ENCODE peak calls at places on chromosomes 1 and 21, in eight cellular contexts. One of them, this sample, is unnamed.

GRCh38 chr1:165717918-165718515 is 19.7 kb upstream of the ALDH9A1 start:
- DNase-seq in BJ: peak
- DNase-seq in heart left ventricle: no peak
- DNase-seq in pancreas: no peak
- DNase-seq in ovary: no peak
- DNase-seq in AG04450: peak
- DNase-seq in epithelial cell of proximal tubule: no peak
- DNase-seq in heart right ventricle: peak
- DNase-seq in this sample: peak

GRCh38 chr1:153658400-153659174 is at the start of gene SNAPIN:
- DNase-seq in BJ: no peak
- DNase-seq in heart left ventricle: peak
- DNase-seq in pancreas: peak
- DNase-seq in ovary: peak
- DNase-seq in AG04450: peak
- DNase-seq in epithelial cell of proximal tubule: no peak
- DNase-seq in heart right ventricle: peak
- DNase-seq in this sample: peak

GRCh38 chr1:6026095-6026809 is 19.4 kb upstream of the KCNAB2 start:
- DNase-seq in BJ: no peak
- DNase-seq in heart left ventricle: peak
- DNase-seq in pancreas: peak
- DNase-seq in ovary: no peak
- DNase-seq in AG04450: no peak
- DNase-seq in epithelial cell of proximal tubule: no peak
- DNase-seq in heart right ventricle: peak
- DNase-seq in this sample: no peak

GRCh38 chr21:31442339-31442738 is 98.3 kb upstream of the TIAM1 start:
- DNase-seq in BJ: no peak
- DNase-seq in heart left ventricle: no peak
- DNase-seq in pancreas: no peak
- DNase-seq in ovary: no peak
- DNase-seq in AG04450: no peak
- DNase-seq in epithelial cell of proximal tubule: no peak
- DNase-seq in heart right ventricle: no peak
- DNase-seq in this sample: no peak

GRCh38 chr1:91537281-91538069 is 36.8 kb downstream of the CDC7 start:
- DNase-seq in BJ: peak
- DNase-seq in heart left ventricle: no peak
- DNase-seq in pancreas: no peak
- DNase-seq in ovary: no peak
- DNase-seq in AG04450: peak
- DNase-seq in epithelial cell of proximal tubule: no peak
- DNase-seq in heart right ventricle: no peak
- DNase-seq in this sample: peak

GRCh38 chr1:154577346-154578057 is 9.9 kb downstream of the CHRNB2 start:
- DNase-seq in BJ: no peak
- DNase-seq in heart left ventricle: no peak
- DNase-seq in pancreas: no peak
- DNase-seq in ovary: peak
- DNase-seq in AG04450: no peak
- DNase-seq in epithelial cell of proximal tubule: no peak
- DNase-seq in heart right ventricle: no peak
- DNase-seq in this sample: no peak

GRCh38 chr1:224457782-224458144 is 23.2 kb upstream of the WDR26 start:
- DNase-seq in BJ: no peak
- DNase-seq in heart left ventricle: no peak
- DNase-seq in pancreas: no peak
- DNase-seq in ovary: no peak
- DNase-seq in AG04450: no peak
- DNase-seq in epithelial cell of proximal tubule: no peak
- DNase-seq in heart right ventricle: no peak
- DNase-seq in this sample: no peak

GRCh38 chr1:201999625-202000238 is 10.7 kb upstream of the ELF3 start:
- DNase-seq in BJ: no peak
- DNase-seq in heart left ventricle: no peak
- DNase-seq in pancreas: peak
- DNase-seq in ovary: no peak
- DNase-seq in AG04450: no peak
- DNase-seq in epithelial cell of proximal tubule: no peak
- DNase-seq in heart right ventricle: peak
- DNase-seq in this sample: no peak

GRCh38 chr21:29678616-29679015 is 261.2 kb downstream of the GRIK1 start:
- DNase-seq in BJ: no peak
- DNase-seq in heart left ventricle: no peak
- DNase-seq in pancreas: no peak
- DNase-seq in ovary: no peak
- DNase-seq in AG04450: no peak
- DNase-seq in epithelial cell of proximal tubule: no peak
- DNase-seq in heart right ventricle: no peak
- DNase-seq in this sample: no peak

GRCh38 chr21:33155457-33155856 is 74.3 kb upstream of the IFNAR2 start:
- DNase-seq in BJ: no peak
- DNase-seq in heart left ventricle: no peak
- DNase-seq in pancreas: no peak
- DNase-seq in ovary: no peak
- DNase-seq in AG04450: no peak
- DNase-seq in epithelial cell of proximal tubule: no peak
- DNase-seq in heart right ventricle: no peak
- DNase-seq in this sample: no peak

DNA sequence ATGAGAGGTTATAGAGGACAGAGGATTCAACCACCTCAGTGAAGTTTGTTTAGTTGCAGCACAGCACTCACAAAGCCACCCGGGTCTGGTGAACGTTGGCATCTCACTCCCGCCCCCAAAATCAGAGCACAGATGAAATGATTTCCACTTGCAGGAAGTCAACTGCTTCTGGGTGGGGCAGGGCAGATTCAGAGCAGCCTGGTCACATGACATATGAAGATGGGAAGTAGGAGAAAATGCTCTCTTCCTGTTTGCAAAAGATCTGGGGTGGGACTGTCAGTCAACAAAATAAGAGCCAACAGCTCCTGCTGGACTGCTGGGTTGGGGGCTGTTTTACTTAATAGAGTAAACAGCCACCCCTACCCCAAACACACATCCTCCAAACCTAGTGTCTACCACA is 43.2 kb downstream of the LRRC71 start:
- DNase-seq in BJ: no peak
- DNase-seq in heart left ventricle: no peak
- DNase-seq in pancreas: no peak
- DNase-seq in ovary: no peak
- DNase-seq in AG04450: no peak
- DNase-seq in epithelial cell of proximal tubule: no peak
- DNase-seq in heart right ventricle: no peak
- DNase-seq in this sample: no peak
- H3K4me3 ChIP-seq in BJ: no peak
- H3K4me3 ChIP-seq in heart left ventricle: no peak
- H3K4me3 ChIP-seq in pancreas: no peak
- H3K4me3 ChIP-seq in ovary: no peak
- H3K4me3 ChIP-seq in AG04450: no peak
- H3K4me3 ChIP-seq in epithelial cell of proximal tubule: no peak
- H3K4me3 ChIP-seq in heart right ventricle: no peak
- H3K4me3 ChIP-seq in this sample: no peak

GRCh38 chr21:43721225-43721605 is 2.3 kb downstream of the PDXK start:
- DNase-seq in BJ: no peak
- DNase-seq in heart left ventricle: no peak
- DNase-seq in pancreas: no peak
- DNase-seq in ovary: no peak
- DNase-seq in AG04450: no peak
- DNase-seq in epithelial cell of proximal tubule: no peak
- DNase-seq in heart right ventricle: no peak
- DNase-seq in this sample: no peak

GRCh38 chr21:43726686-43727570 is 8.0 kb downstream of the PDXK start:
- DNase-seq in BJ: no peak
- DNase-seq in heart left ventricle: peak
- DNase-seq in pancreas: no peak
- DNase-seq in ovary: no peak
- DNase-seq in AG04450: no peak
- DNase-seq in epithelial cell of proximal tubule: no peak
- DNase-seq in heart right ventricle: no peak
- DNase-seq in this sample: no peak

GRCh38 chr21:43720539-43721224 is 1.8 kb downstream of the PDXK start:
- DNase-seq in BJ: no peak
- DNase-seq in heart left ventricle: no peak
- DNase-seq in pancreas: no peak
- DNase-seq in ovary: no peak
- DNase-seq in AG04450: no peak
- DNase-seq in epithelial cell of proximal tubule: no peak
- DNase-seq in heart right ventricle: no peak
- DNase-seq in this sample: no peak

GRCh38 chr21:43721939-43722338 is 3.0 kb downstream of the PDXK start:
- DNase-seq in BJ: no peak
- DNase-seq in heart left ventricle: no peak
- DNase-seq in pancreas: no peak
- DNase-seq in ovary: no peak
- DNase-seq in AG04450: no peak
- DNase-seq in epithelial cell of proximal tubule: no peak
- DNase-seq in heart right ventricle: no peak
- DNase-seq in this sample: no peak

GRCh38 chr21:43723648-43724047 is 4.7 kb downstream of the PDXK start:
- DNase-seq in BJ: no peak
- DNase-seq in heart left ventricle: no peak
- DNase-seq in pancreas: peak
- DNase-seq in ovary: no peak
- DNase-seq in AG04450: no peak
- DNase-seq in epithelial cell of proximal tubule: no peak
- DNase-seq in heart right ventricle: no peak
- DNase-seq in this sample: no peak
- TF ChIP-seq CTCF in BJ: no peak
- TF ChIP-seq CTCF in heart left ventricle: no peak
- TF ChIP-seq CTCF in pancreas: no peak
- TF ChIP-seq CTCF in ovary: no peak
- TF ChIP-seq CTCF in AG04450: no peak
- TF ChIP-seq CTCF in epithelial cell of proximal tubule: no peak
- TF ChIP-seq CTCF in heart right ventricle: no peak
- TF ChIP-seq CTCF in this sample: no peak

DNA sequence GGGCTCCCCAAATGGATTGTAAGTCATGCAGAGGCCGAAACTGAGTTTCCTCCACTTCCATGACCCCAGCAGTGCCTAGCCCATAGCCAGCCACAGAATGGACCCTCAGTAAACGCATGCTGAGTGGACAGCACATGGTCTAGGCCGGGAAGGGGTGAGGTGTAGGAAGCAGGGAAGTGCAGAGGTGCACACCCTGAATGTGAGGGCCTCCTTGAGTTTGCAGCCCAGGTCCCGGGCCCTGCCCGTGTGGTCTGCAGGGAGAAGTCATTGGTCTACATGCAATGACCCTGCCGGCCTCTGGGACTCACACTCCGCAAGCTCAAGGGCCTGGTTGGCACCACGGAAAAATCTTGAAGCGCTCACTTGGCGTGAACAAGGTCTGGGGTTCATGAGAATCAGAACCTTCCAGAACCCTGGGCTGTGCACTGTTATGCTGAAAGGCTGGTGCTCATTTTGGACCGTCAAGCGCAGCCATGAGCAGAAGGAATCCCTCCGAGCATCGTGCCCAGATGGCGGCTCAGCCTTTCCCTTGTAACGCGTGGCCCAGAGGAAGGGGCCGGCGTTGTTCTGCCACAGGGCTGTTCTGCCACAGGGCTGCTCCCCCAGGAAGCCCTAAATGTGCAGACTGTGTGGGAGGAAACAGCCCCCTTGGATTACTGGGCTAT is 66.4 kb downstream of the PSMG1 start:
- DNase-seq in BJ: no peak
- DNase-seq in heart left ventricle: no peak
- DNase-seq in pancreas: no peak
- DNase-seq in ovary: no peak
- DNase-seq in AG04450: no peak
- DNase-seq in epithelial cell of proximal tubule: no peak
- DNase-seq in heart right ventricle: no peak
- DNase-seq in this sample: no peak
- H3K4me3 ChIP-seq in BJ: no peak
- H3K4me3 ChIP-seq in heart left ventricle: no peak
- H3K4me3 ChIP-seq in pancreas: no peak
- H3K4me3 ChIP-seq in ovary: no peak
- H3K4me3 ChIP-seq in AG04450: no peak
- H3K4me3 ChIP-seq in epithelial cell of proximal tubule: no peak
- H3K4me3 ChIP-seq in heart right ventricle: no peak
- H3K4me3 ChIP-seq in this sample: no peak

GRCh38 chr1:31421404-31422040 is 8.5 kb downstream of the SERINC2 start:
- DNase-seq in BJ: no peak
- DNase-seq in heart left ventricle: no peak
- DNase-seq in pancreas: no peak
- DNase-seq in ovary: no peak
- DNase-seq in AG04450: no peak
- DNase-seq in epithelial cell of proximal tubule: no peak
- DNase-seq in heart right ventricle: no peak
- DNase-seq in this sample: no peak
- TF ChIP-seq CTCF in BJ: peak
- TF ChIP-seq CTCF in heart left ventricle: peak
- TF ChIP-seq CTCF in pancreas: no peak
- TF ChIP-seq CTCF in ovary: no peak
- TF ChIP-seq CTCF in AG04450: peak
- TF ChIP-seq CTCF in epithelial cell of proximal tubule: peak
- TF ChIP-seq CTCF in heart right ventricle: no peak
- TF ChIP-seq CTCF in this sample: peak

DNA sequence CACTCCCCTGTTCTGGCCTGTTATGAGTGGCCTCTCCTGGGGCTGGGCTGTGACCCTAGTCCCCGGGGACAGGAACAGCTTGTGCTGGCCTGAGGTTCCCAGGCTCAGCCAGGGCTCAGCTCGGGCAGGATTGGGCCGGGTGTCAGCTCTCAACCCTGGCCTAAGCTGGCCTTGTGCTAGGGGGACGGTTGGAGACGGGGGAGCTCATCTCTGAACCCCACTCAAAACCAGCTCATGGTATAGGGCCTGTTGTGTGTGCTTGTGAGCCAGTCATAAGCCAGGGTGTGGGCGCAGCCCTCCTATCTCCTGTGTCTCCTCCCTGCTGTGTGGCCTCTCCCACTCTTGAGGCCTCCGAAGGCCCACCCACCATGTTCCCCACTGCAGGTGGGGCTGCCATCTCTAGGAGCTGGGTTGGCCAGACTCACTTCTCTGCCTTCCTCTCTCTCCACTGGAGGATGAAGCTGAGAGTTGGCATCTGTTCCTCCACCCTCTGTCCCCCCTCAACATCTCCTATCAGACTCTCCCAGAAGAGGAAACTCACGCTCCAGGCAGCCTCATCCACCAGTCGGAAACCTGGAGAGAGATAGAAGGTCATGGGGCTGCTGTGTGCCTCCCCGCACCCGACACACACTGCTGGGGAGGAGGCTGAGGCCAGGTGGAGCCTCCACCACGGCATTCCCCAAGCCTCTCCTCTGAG is 1.3 kb downstream of the PEAR1 start:
- DNase-seq in BJ: no peak
- DNase-seq in heart left ventricle: peak
- DNase-seq in pancreas: no peak
- DNase-seq in ovary: peak
- DNase-seq in AG04450: no peak
- DNase-seq in epithelial cell of proximal tubule: no peak
- DNase-seq in heart right ventricle: peak
- DNase-seq in this sample: no peak
- H3K4me3 ChIP-seq in BJ: peak
- H3K4me3 ChIP-seq in heart left ventricle: peak
- H3K4me3 ChIP-seq in pancreas: no peak
- H3K4me3 ChIP-seq in ovary: peak
- H3K4me3 ChIP-seq in AG04450: peak
- H3K4me3 ChIP-seq in epithelial cell of proximal tubule: no peak
- H3K4me3 ChIP-seq in heart right ventricle: peak
- H3K4me3 ChIP-seq in this sample: peak